ENCODE peak calls at places on chromosomes 5 and 9, in ten cellular contexts. P is Peyer's patch; Y is stimulated activated CD4-positive, alpha-beta T cell treated with anti-CD3 and anti-CD28 coated beads, Interleukin-1b, Interleukin-23, amount 100 ng/mL, for 4 hours; L is choroid plexus epithelial cell; D is M059J; T is stimulated activated CD8-positive, alpha-beta memory T cell treated with anti-CD3 and anti-CD28 coated beads, Interleukin-4, amount 100 ng/mL, for 1 hour; F is MG63; R is brain pericyte; C is neural crest cell; I is HEK293T. O is an unnamed sample.

GRCh38 chr5:10317825-10318682 is 10.4 kb upstream of the CMBL start:
- DNase-seq in L (no peak), R (no peak), F (no peak), D (peak), T (no peak), C (no peak), I (no peak), P (no peak), Y (no peak), O (peak)

GRCh38 chr5:150285114-150285513 is 4.5 kb downstream of the CAMK2A start:
- DNase-seq in C (no peak), D (no peak), P (no peak), Y (no peak), T (no peak), L (no peak), R (no peak), F (no peak), I (no peak), O (no peak)

GRCh38 chr5:157288405-157289163 is 22.7 kb downstream of the CYFIP2 start:
- DNase-seq in Y (no peak), L (no peak), T (no peak), D (no peak), I (no peak), P (no peak), C (no peak), F (no peak), R (no peak), O (no peak)

GRCh38 chr5:163079618-163080017 is 357.8 kb upstream of the CCNG1 start:
- DNase-seq in D (no peak), T (no peak), P (no peak), L (no peak), I (peak), Y (no peak), C (no peak), F (peak), R (no peak), O (no peak)

GRCh38 chr9:113531919-113532808 is 68.6 kb downstream of the RGS3 start:
- DNase-seq in Y (no peak), P (peak), L (no peak), F (no peak), T (no peak), C (no peak), R (no peak), D (no peak), I (no peak), O (no peak)

GRCh38 chr5:129440424-129440823 is 19.7 kb upstream of the ADAMTS19 start:
- DNase-seq in F (no peak), T (no peak), R (no peak), C (no peak), L (no peak), D (no peak), I (no peak), Y (no peak), P (no peak), O (no peak)

GRCh38 chr9:136784249-136784996 is 6.7 kb upstream of the TMEM141 start:
- DNase-seq in I (no peak), C (no peak), Y (no peak), D (no peak), T (no peak), L (no peak), R (no peak), P (no peak), F (no peak), O (no peak)

GRCh38 chr9:5721279-5722087 is 92.6 kb downstream of the RIC1 start:
- DNase-seq in T (no peak), F (no peak), I (no peak), Y (no peak), L (no peak), R (no peak), D (no peak), P (no peak), C (no peak), O (no peak)

GRCh38 chr9:127397722-127398647 is 1.0 kb downstream of the SLC2A8 start:
- DNase-seq in P (peak), I (no peak), T (no peak), R (no peak), C (peak), F (peak), L (peak), Y (peak), D (peak), O (peak)

GRCh38 chr5:53422539-53422938 is 57.9 kb upstream of the FST start:
- DNase-seq in P (no peak), C (no peak), L (peak), R (no peak), F (peak), I (no peak), T (no peak), D (peak), Y (no peak), O (peak)

GRCh38 chr5:54860321-54860720 is 125.1 kb downstream of the ESM1 start:
- DNase-seq in C (no peak), R (no peak), T (no peak), I (no peak), P (no peak), F (no peak), D (no peak), Y (no peak), L (peak), O (no peak)

GRCh38 chr5:172107606-172108005 is 80.4 kb downstream of the STK10 start:
- DNase-seq in C (no peak), P (no peak), Y (no peak), T (no peak), I (no peak), F (peak), D (peak), R (no peak), L (peak), O (peak)

GRCh38 chr5:34534237-34535108 is 121.7 kb upstream of the RAI14 start:
- DNase-seq in D (peak), R (no peak), T (no peak), Y (no peak), L (peak), C (no peak), I (no peak), P (no peak), F (peak), O (peak)

GRCh38 chr9:117703538-117703937 is 665 bp upstream of the TLR4 start:
- DNase-seq in P (no peak), R (peak), I (no peak), F (no peak), Y (no peak), T (no peak), C (no peak), D (no peak), L (peak), O (no peak)

GRCh38 chr9:87535817-87536539 is 38.3 kb downstream of the DAPK1 start:
- DNase-seq in F (no peak), C (no peak), L (peak), Y (peak), I (no peak), P (no peak), D (no peak), R (no peak), T (no peak), O (no peak)

GRCh38 chr5:175696139-175696854 is 38.4 kb downstream of the HRH2 start:
- DNase-seq in I (peak), L (peak), F (peak), R (no peak), P (peak), Y (peak), C (peak), D (peak), T (peak), O (no peak)

GRCh38 chr5:74382864-74383618 is 257.5 kb downstream of the ENC1 start:
- DNase-seq in F (no peak), D (peak), P (no peak), R (no peak), Y (no peak), I (peak), T (no peak), C (no peak), L (peak), O (peak)

GRCh38 chr5:111384220-111384619 is 128.1 kb downstream of the STARD4 start:
- DNase-seq in Y (no peak), C (no peak), T (no peak), I (no peak), R (no peak), D (peak), F (no peak), L (peak), P (no peak), O (peak)

GRCh38 chr5:66993882-66994281 is 202.7 kb downstream of the CD180 start:
- DNase-seq in D (no peak), I (no peak), R (no peak), L (no peak), C (no peak), T (no peak), F (no peak), P (no peak), Y (no peak), O (no peak)

GRCh38 chr5:137320056-137321045 is 178.8 kb downstream of the SPOCK1 start:
- DNase-seq in C (peak), L (peak), R (no peak), P (peak), D (peak), T (no peak), I (peak), Y (no peak), F (peak), O (peak)

GRCh38 chr5:2899311-2899710 is 147.8 kb upstream of the IRX2 start:
- DNase-seq in L (no peak), R (no peak), I (no peak), P (no peak), C (no peak), F (no peak), T (no peak), Y (no peak), D (no peak), O (no peak)

GRCh38 chr5:83955916-83956315 is 235.3 kb upstream of the HAPLN1 start:
- DNase-seq in F (peak), P (no peak), R (no peak), Y (no peak), D (peak), I (no peak), C (no peak), L (peak), T (no peak), O (peak)

GRCh38 chr5:173631478-173631877 is 15.0 kb upstream of the BOD1 start:
- DNase-seq in P (no peak), T (no peak), C (no peak), R (no peak), L (no peak), Y (no peak), D (no peak), F (no peak), I (no peak), O (no peak)

GRCh38 chr9:517993-518392 is 303.3 kb downstream of the DOCK8 start:
- DNase-seq in D (no peak), P (no peak), F (no peak), Y (no peak), T (no peak), R (no peak), I (no peak), C (no peak), L (no peak), O (no peak)

GRCh38 chr5:157801-158200 is 33.5 kb upstream of the LRRC14B start:
- DNase-seq in C (no peak), Y (no peak), T (no peak), D (no peak), F (no peak), R (no peak), P (peak), I (no peak), L (no peak), O (no peak)

GRCh38 chr5:81751836-81752643 is 1.1 kb upstream of the SSBP2 start:
- DNase-seq in P (no peak), D (peak), I (no peak), F (peak), R (no peak), L (peak), Y (no peak), T (no peak), C (peak), O (peak)

GRCh38 chr9:21317956-21318923 is 13.1 kb upstream of the IFNA5 start:
- DNase-seq in T (no peak), I (peak), L (peak), P (peak), C (peak), R (no peak), D (peak), Y (peak), F (peak), O (peak)

GRCh38 chr5:14266686-14267085 is 123.5 kb downstream of the TRIO start:
- DNase-seq in Y (no peak), C (no peak), R (no peak), P (no peak), D (no peak), I (no peak), T (no peak), F (no peak), L (peak), O (no peak)

GRCh38 chr5:60993425-60993824 is 48.4 kb downstream of the NDUFAF2 start:
- DNase-seq in D (no peak), C (no peak), L (no peak), Y (no peak), R (no peak), T (no peak), F (no peak), P (no peak), I (no peak), O (no peak)

GRCh38 chr9:21455320-21455719 is 15.1 kb downstream of the IFNA1 start:
- DNase-seq in T (no peak), R (no peak), I (peak), P (no peak), D (peak), Y (no peak), L (peak), C (no peak), F (peak), O (peak)

GRCh38 chr5:72007336-72008111 is 99.8 kb upstream of the MAP1B start:
- DNase-seq in L (no peak), D (no peak), T (no peak), Y (no peak), P (no peak), C (no peak), I (no peak), R (no peak), F (no peak), O (no peak)

GRCh38 chr9:129290606-129291005 is 112.5 kb upstream of the IER5L start:
- DNase-seq in R (no peak), I (no peak), L (no peak), C (no peak), Y (no peak), P (peak), F (no peak), T (no peak), D (no peak), O (no peak)

GRCh38 chr5:138177936-138178515 is 404 bp downstream of the BRD8 start:
- DNase-seq in L (peak), I (peak), R (no peak), P (peak), C (peak), Y (peak), F (peak), D (peak), T (no peak), O (peak)

GRCh38 chr9:94144394-94144793 is 60.1 kb downstream of the PTPDC1 start:
- DNase-seq in P (no peak), I (no peak), L (peak), F (peak), D (no peak), T (no peak), Y (no peak), R (no peak), C (no peak), O (peak)

GRCh38 chr5:94391996-94392395 is 226.4 kb downstream of the KIAA0825 start:
- DNase-seq in D (no peak), C (no peak), T (no peak), Y (no peak), L (no peak), F (no peak), I (no peak), P (no peak), R (no peak), O (no peak)

GRCh38 chr5:32627219-32627880 is 42.0 kb downstream of the SUB1 start:
- DNase-seq in R (no peak), I (no peak), L (peak), P (no peak), Y (no peak), F (no peak), D (no peak), C (no peak), T (no peak), O (no peak)

GRCh38 chr9:3526166-3526902 is 533 bp upstream of the RFX3 start:
- DNase-seq in D (peak), R (peak), C (peak), F (peak), I (peak), L (peak), P (peak), Y (peak), T (peak), O (peak)

GRCh38 chr5:158287643-158288228 is 428.8 kb upstream of the CLINT1 start:
- DNase-seq in P (peak), L (peak), D (peak), Y (no peak), T (no peak), I (peak), C (no peak), F (peak), R (peak), O (peak)